ENCODE peak calls at places on chromosome 6, in seven cellular contexts. One of them, this sample, is unnamed. For H3K4me1, the result is how much of the 10 kb centered on the place peaks cover.

GRCh38 chr6:150325093-150325772 is 43.6 kb upstream of the IYD start:
- DNase-seq in Peyer's patch: no peak
- DNase-seq in heart left ventricle: no peak
- DNase-seq in tibial nerve: no peak
- DNase-seq in hepatocyte: no peak
- DNase-seq in IMR-90: no peak
- DNase-seq in uterus: no peak
- DNase-seq in this sample: no peak

GRCh38 chr6:137677714-137678113 is 183.5 kb upstream of the OLIG3 start:
- DNase-seq in uterus: no peak
- DNase-seq in hepatocyte: no peak
- DNase-seq in Peyer's patch: no peak
- DNase-seq in tibial nerve: no peak
- DNase-seq in IMR-90: no peak
- DNase-seq in heart left ventricle: no peak
- DNase-seq in this sample: no peak

GRCh38 chr6:77638129-77638830 is 14.6 kb upstream of the MEI4 start:
- DNase-seq in tibial nerve: no peak
- DNase-seq in Peyer's patch: no peak
- DNase-seq in hepatocyte: no peak
- DNase-seq in heart left ventricle: no peak
- DNase-seq in uterus: no peak
- DNase-seq in IMR-90: no peak
- DNase-seq in this sample: no peak

GRCh38 chr6:127475135-127475822 is 16.1 kb upstream of the KIAA0408 start:
- DNase-seq in hepatocyte: no peak
- DNase-seq in uterus: no peak
- DNase-seq in heart left ventricle: no peak
- DNase-seq in tibial nerve: no peak
- DNase-seq in IMR-90: no peak
- DNase-seq in Peyer's patch: no peak
- DNase-seq in this sample: no peak

GRCh38 chr6:10409160-10409765 is 5.6 kb downstream of the TFAP2A start:
- DNase-seq in heart left ventricle: no peak
- DNase-seq in tibial nerve: no peak
- DNase-seq in IMR-90: no peak
- DNase-seq in Peyer's patch: no peak
- DNase-seq in hepatocyte: no peak
- DNase-seq in uterus: no peak
- DNase-seq in this sample: no peak

GRCh38 chr6:32113386-32114352 is 4.5 kb upstream of the TNXB start:
- DNase-seq in hepatocyte: peak
- DNase-seq in Peyer's patch: peak
- DNase-seq in tibial nerve: peak
- DNase-seq in heart left ventricle: peak
- DNase-seq in IMR-90: peak
- DNase-seq in uterus: peak
- DNase-seq in this sample: peak

GRCh38 chr6:118810420-118811027 is 83.4 kb upstream of the ASF1A start:
- DNase-seq in tibial nerve: no peak
- DNase-seq in uterus: no peak
- DNase-seq in Peyer's patch: peak
- DNase-seq in heart left ventricle: no peak
- DNase-seq in IMR-90: no peak
- DNase-seq in hepatocyte: no peak
- DNase-seq in this sample: no peak

GRCh38 chr6:125596020-125596419 is 153.4 kb upstream of the HEY2 start:
- DNase-seq in hepatocyte: no peak
- DNase-seq in Peyer's patch: no peak
- DNase-seq in heart left ventricle: no peak
- DNase-seq in uterus: no peak
- DNase-seq in IMR-90: no peak
- DNase-seq in tibial nerve: no peak
- DNase-seq in this sample: no peak

GRCh38 chr6:51541847-51542246 is 545.6 kb downstream of the PKHD1 start:
- DNase-seq in uterus: no peak
- DNase-seq in hepatocyte: peak
- DNase-seq in IMR-90: no peak
- DNase-seq in heart left ventricle: no peak
- DNase-seq in tibial nerve: no peak
- DNase-seq in Peyer's patch: no peak
- DNase-seq in this sample: no peak

GRCh38 chr6:144406796-144407195 is 121.7 kb downstream of the UTRN start:
- DNase-seq in hepatocyte: no peak
- DNase-seq in IMR-90: no peak
- DNase-seq in uterus: no peak
- DNase-seq in Peyer's patch: no peak
- DNase-seq in heart left ventricle: no peak
- DNase-seq in tibial nerve: no peak
- DNase-seq in this sample: no peak

GRCh38 chr6:155221086-155221485 is 42.7 kb upstream of the CLDN20 start:
- DNase-seq in uterus: no peak
- DNase-seq in IMR-90: no peak
- DNase-seq in heart left ventricle: no peak
- DNase-seq in hepatocyte: no peak
- DNase-seq in tibial nerve: no peak
- DNase-seq in Peyer's patch: no peak
- DNase-seq in this sample: no peak

GRCh38 chr6:158497620-158498019 is 62.3 kb upstream of the TMEM181 start:
- DNase-seq in Peyer's patch: no peak
- DNase-seq in IMR-90: no peak
- DNase-seq in tibial nerve: no peak
- DNase-seq in uterus: no peak
- DNase-seq in hepatocyte: no peak
- DNase-seq in heart left ventricle: no peak
- DNase-seq in this sample: no peak

GRCh38 chr6:158149641-158150040 is 18.4 kb downstream of the SERAC1 start:
- DNase-seq in hepatocyte: no peak
- DNase-seq in IMR-90: peak
- DNase-seq in uterus: no peak
- DNase-seq in tibial nerve: no peak
- DNase-seq in Peyer's patch: no peak
- DNase-seq in heart left ventricle: no peak
- DNase-seq in this sample: no peak

GRCh38 chr6:112466378-112467151 is 119.4 kb downstream of the RFPL4B start:
- DNase-seq in tibial nerve: no peak
- DNase-seq in heart left ventricle: no peak
- DNase-seq in hepatocyte: no peak
- DNase-seq in uterus: no peak
- DNase-seq in IMR-90: peak
- DNase-seq in Peyer's patch: no peak
- DNase-seq in this sample: no peak

GRCh38 chr6:112237644-112238043 is 16.7 kb downstream of the LAMA4 start:
- DNase-seq in Peyer's patch: no peak
- DNase-seq in heart left ventricle: peak
- DNase-seq in uterus: peak
- DNase-seq in tibial nerve: peak
- DNase-seq in hepatocyte: no peak
- DNase-seq in IMR-90: peak
- DNase-seq in this sample: no peak

DNA sequence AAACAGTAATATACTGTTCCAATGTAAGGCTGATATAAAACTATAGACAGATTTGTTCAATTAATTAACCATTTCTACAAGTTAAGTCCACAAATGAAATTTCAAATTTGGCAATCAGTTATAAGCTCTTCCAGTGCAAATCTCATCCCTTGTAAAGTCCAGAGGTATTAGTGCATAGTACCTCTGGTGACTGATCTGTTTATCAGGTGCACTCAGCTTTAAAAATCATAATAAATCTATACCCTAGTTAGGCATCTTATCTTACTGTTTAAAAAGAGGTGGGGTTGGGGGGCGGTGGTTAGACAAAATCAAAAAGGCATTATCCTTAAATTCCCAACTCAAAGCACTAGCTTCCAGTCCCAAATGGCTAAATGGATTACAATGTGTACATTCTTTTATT is 2.9 kb downstream of the FBXO30 start:
- DNase-seq in IMR-90: no peak
- DNase-seq in tibial nerve: no peak
- DNase-seq in Peyer's patch: no peak
- DNase-seq in uterus: no peak
- DNase-seq in heart left ventricle: no peak
- DNase-seq in hepatocyte: no peak
- DNase-seq in this sample: no peak
- H3K4me3 ChIP-seq in IMR-90: no peak
- H3K4me3 ChIP-seq in tibial nerve: no peak
- H3K4me3 ChIP-seq in Peyer's patch: no peak
- H3K4me3 ChIP-seq in uterus: no peak
- H3K4me3 ChIP-seq in heart left ventricle: no peak
- H3K4me3 ChIP-seq in hepatocyte: no peak
- H3K4me3 ChIP-seq in this sample: no peak

GRCh38 chr6:167229586-167229985 is 61.5 kb upstream of the UNC93A start:
- DNase-seq in uterus: no peak
- DNase-seq in IMR-90: no peak
- DNase-seq in heart left ventricle: no peak
- DNase-seq in Peyer's patch: no peak
- DNase-seq in hepatocyte: no peak
- DNase-seq in tibial nerve: no peak
- DNase-seq in this sample: no peak
- H3K4me1 ChIP-seq in uterus: under half
- H3K4me1 ChIP-seq in IMR-90: under half
- H3K4me1 ChIP-seq in heart left ventricle: under half
- H3K4me1 ChIP-seq in Peyer's patch: under half
- H3K4me1 ChIP-seq in hepatocyte: under half
- H3K4me1 ChIP-seq in tibial nerve: under half
- H3K4me1 ChIP-seq in this sample: under half

DNA sequence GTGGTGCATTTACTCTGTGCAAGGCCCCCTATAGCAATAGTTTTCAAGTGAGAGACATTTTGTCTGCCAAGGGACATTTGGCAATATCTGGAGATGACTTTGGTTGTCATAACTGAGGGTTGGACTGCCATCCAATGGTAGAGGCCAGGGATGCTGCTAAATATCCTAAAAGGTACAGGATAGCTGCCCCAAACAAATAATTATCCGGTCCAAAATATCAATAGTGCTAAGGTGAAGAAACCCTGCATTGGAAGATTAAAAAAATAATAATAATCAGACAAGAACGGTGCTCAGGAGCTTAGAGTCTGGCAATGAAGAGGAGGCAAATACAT is 11.3 kb upstream of the FILIP1 start:
- DNase-seq in tibial nerve: peak
- DNase-seq in Peyer's patch: no peak
- DNase-seq in IMR-90: no peak
- DNase-seq in uterus: no peak
- DNase-seq in hepatocyte: no peak
- DNase-seq in heart left ventricle: no peak
- DNase-seq in this sample: no peak
- TF ChIP-seq CTCF in tibial nerve: no peak
- TF ChIP-seq CTCF in Peyer's patch: no peak
- TF ChIP-seq CTCF in IMR-90: peak
- TF ChIP-seq CTCF in uterus: peak
- TF ChIP-seq CTCF in hepatocyte: peak
- TF ChIP-seq CTCF in heart left ventricle: peak
- TF ChIP-seq CTCF in this sample: no peak

DNA sequence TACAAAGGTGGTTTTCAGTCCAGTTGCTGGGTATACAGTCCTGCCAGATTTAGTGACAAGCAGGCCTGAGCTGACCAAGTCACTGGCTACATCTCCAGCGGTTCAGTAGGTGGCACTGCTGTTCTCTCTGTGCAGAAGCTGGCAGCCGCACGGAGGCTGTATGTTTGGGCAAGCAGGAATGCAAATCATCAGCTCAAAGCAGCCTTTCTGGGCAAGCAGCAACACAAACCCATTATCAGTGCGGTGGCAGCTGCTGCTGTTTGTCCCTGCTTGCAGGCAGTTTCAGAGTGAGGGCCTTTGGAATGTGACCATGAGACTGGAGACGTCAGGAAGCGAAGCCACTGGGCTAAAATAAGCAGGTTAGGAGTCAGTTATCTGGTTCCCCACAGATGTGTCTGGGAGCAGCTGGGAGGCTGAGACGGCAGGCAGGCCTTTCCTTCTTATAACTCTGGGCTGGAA is 72.5 kb downstream of the TXLNB start:
- DNase-seq in tibial nerve: peak
- DNase-seq in uterus: peak
- DNase-seq in IMR-90: peak
- DNase-seq in heart left ventricle: peak
- DNase-seq in Peyer's patch: peak
- DNase-seq in hepatocyte: peak
- DNase-seq in this sample: peak
- H3K4me3 ChIP-seq in tibial nerve: no peak
- H3K4me3 ChIP-seq in uterus: no peak
- H3K4me3 ChIP-seq in IMR-90: no peak
- H3K4me3 ChIP-seq in heart left ventricle: no peak
- H3K4me3 ChIP-seq in Peyer's patch: no peak
- H3K4me3 ChIP-seq in hepatocyte: no peak
- H3K4me3 ChIP-seq in this sample: no peak

DNA sequence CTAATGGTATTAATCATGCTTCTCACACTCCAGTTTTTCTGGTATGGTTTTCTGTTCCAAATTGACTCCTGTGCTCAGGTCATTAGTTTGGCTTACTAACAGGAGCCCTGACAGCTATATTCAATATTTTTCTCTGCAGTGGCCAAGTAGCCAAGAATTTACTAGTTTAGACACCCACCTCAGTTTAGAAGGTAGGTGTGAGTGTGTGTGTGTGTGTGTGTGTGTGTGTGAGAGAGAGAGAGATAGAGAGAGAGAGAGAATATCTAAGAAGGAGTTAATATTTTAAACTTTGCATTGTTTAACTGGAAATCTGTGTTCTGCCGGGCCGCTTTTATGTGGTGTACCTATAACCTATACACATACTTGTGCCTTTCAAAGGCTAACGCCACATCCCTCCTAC is 18.5 kb downstream of the JARID2 start:
- DNase-seq in IMR-90: no peak
- DNase-seq in Peyer's patch: no peak
- DNase-seq in uterus: no peak
- DNase-seq in tibial nerve: no peak
- DNase-seq in hepatocyte: no peak
- DNase-seq in heart left ventricle: no peak
- DNase-seq in this sample: no peak
- H3K4me1 ChIP-seq in IMR-90: under half
- H3K4me1 ChIP-seq in Peyer's patch: under half
- H3K4me1 ChIP-seq in uterus: under half
- H3K4me1 ChIP-seq in tibial nerve: half or more
- H3K4me1 ChIP-seq in hepatocyte: half or more
- H3K4me1 ChIP-seq in heart left ventricle: half or more
- H3K4me1 ChIP-seq in this sample: under half

DNA sequence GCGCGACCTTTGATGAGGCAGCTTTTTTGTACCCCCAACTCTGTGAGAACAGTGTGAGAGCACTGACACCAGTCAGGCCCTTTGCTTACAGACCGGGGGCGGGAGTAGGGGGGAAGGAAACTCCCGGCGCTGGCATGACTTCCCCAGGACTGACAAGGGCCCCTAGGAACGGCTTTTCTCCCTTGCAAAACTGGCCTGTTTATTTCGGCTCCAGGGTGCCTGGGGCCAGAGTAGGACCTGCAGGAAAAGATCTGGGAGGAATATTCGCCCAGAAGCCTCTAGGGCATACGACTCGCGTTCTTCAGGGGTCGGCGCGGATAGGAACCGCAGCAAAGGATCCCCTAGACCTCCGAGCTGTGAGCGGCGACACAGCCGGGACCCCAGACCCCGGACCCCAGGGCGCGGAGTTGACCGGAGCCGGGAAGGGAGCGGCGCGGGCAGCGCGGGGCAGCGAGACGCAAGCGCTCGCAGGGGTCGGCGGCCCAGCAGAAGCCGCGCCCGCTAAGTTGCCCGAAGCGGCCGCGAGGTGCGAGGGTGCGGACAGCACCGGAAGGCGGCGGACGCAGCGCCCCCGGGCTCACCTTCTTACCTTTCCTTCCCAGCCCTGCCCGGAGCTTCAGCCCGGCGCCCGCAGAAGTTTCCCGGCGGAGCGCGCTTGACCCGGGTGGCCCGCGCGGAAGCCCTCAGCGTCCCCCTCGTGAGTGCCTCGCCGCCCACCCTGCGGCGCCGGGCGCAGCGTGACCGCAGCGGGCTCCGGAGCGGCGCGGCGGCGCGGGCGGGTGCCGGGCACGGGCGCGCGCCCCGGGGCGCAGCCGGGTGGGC is at the start of gene POPDC3:
- DNase-seq in tibial nerve: no peak
- DNase-seq in heart left ventricle: peak
- DNase-seq in Peyer's patch: no peak
- DNase-seq in uterus: no peak
- DNase-seq in IMR-90: peak
- DNase-seq in hepatocyte: peak
- DNase-seq in this sample: no peak
- TF ChIP-seq CTCF in tibial nerve: no peak
- TF ChIP-seq CTCF in heart left ventricle: no peak
- TF ChIP-seq CTCF in Peyer's patch: no peak
- TF ChIP-seq CTCF in uterus: no peak
- TF ChIP-seq CTCF in IMR-90: no peak
- TF ChIP-seq CTCF in hepatocyte: no peak
- TF ChIP-seq CTCF in this sample: no peak